ENCODE peak calls at places on chromosome 13, in nine cellular contexts. D is GF-D8, G is GM23248, N is AG09319, W is AG04450, E is GM12878, T is activated gamma-delta T cell treated with Interleukin-2 at 50 U/mL for 16 hours, A is tibial artery, P is cerebellar cortex. Y is an unnamed sample.
A peak's percentile ranks its signal among the peaks of the same experiment; 100 is the strongest.

GRCh38 chr13:71395053-71395452 is 472.0 kb downstream of the DACH1 start:
- DNase-seq in D (no peak), G (no peak), N (no peak), W (no peak), E (no peak), T (no peak), A (no peak), P (no peak), Y (no peak)

GRCh38 chr13:41644742-41645141 is 187.4 kb downstream of the RGCC start:
- DNase-seq in D (no peak), G (no peak), N (no peak), W (no peak), E (no peak), T (no peak), A (no peak), P (no peak), Y (no peak)

GRCh38 chr13:50085063-50085462 is 69.8 kb downstream of the KCNRG start:
- DNase-seq in D (no peak), G (peak; percentile 75), N (no peak), W (no peak), E (no peak), T (no peak), A (no peak), P (peak; percentile 71), Y (no peak)

GRCh38 chr13:79593611-79594275 is 112.8 kb downstream of the NDFIP2 start:
- DNase-seq in D (no peak), G (peak; percentile 82), N (no peak), W (no peak), E (no peak), T (no peak), A (no peak), P (no peak), Y (no peak)

GRCh38 chr13:30581582-30581981 is 36.1 kb upstream of the USPL1 start:
- DNase-seq in D (no peak), G (peak; percentile 43), N (no peak), W (no peak), E (no peak), T (no peak), A (no peak), P (peak; percentile 9), Y (no peak)

GRCh38 chr13:101487046-101487830 is 34.8 kb downstream of the ITGBL1 start:
- DNase-seq in D (no peak), G (no peak), N (no peak), W (no peak), E (no peak), T (no peak), A (no peak), P (no peak), Y (no peak)

GRCh38 chr13:20391597-20392452 is 133.8 kb downstream of the CRYL1 start:
- DNase-seq in D (no peak), G (no peak), N (no peak), W (no peak), E (no peak), T (no peak), A (no peak), P (no peak), Y (no peak)

GRCh38 chr13:101217086-101217485 is 199.2 kb downstream of the NALCN start:
- DNase-seq in D (no peak), G (no peak), N (no peak), W (no peak), E (no peak), T (no peak), A (no peak), P (no peak), Y (no peak)

GRCh38 chr13:30545320-30545719 is 72.4 kb upstream of the USPL1 start:
- DNase-seq in D (no peak), G (no peak), N (no peak), W (no peak), E (no peak), T (no peak), A (no peak), P (no peak), Y (no peak)

GRCh38 chr13:70814684-70815083 is 706.4 kb upstream of the KLHL1 start:
- DNase-seq in D (peak; percentile 26), G (no peak), N (no peak), W (no peak), E (no peak), T (no peak), A (no peak), P (no peak), Y (no peak)

GRCh38 chr13:36163809-36164308 is 32.7 kb upstream of the DCLK1 start:
- DNase-seq in D (no peak), G (peak; percentile 1), N (peak; percentile 54), W (peak; percentile 55), E (no peak), T (no peak), A (peak; percentile 84), P (no peak), Y (no peak)

GRCh38 chr13:29743229-29743786 is 107.1 kb downstream of the UBL3 start:
- DNase-seq in D (no peak), G (peak; percentile 77), N (peak; percentile 78), W (peak; percentile 43), E (no peak), T (no peak), A (peak; percentile 69), P (peak; percentile 20), Y (no peak)

GRCh38 chr13:35164324-35164932 is 222.4 kb downstream of the NBEA start:
- DNase-seq in D (peak; percentile 9), G (peak; percentile 61), N (no peak), W (no peak), E (peak; percentile 40), T (no peak), A (no peak), P (peak; percentile 75), Y (no peak)

GRCh38 chr13:27728271-27728670 is 64.0 kb upstream of the GSX1 start:
- DNase-seq in D (no peak), G (no peak), N (no peak), W (no peak), E (no peak), T (no peak), A (no peak), P (peak; percentile 22), Y (no peak)

GRCh38 chr13:100513987-100514670 is 74.5 kb downstream of the GGACT start:
- DNase-seq in D (no peak), G (no peak), N (no peak), W (no peak), E (no peak), T (no peak), A (no peak), P (peak; percentile 65), Y (no peak)

GRCh38 chr13:52405767-52406494 is at the start of gene THSD1:
- DNase-seq in D (no peak), G (peak; percentile 73), N (no peak), W (no peak), E (no peak), T (peak; percentile 11), A (peak; percentile 71), P (no peak), Y (no peak)

GRCh38 chr13:37651371-37651770 is 52.8 kb upstream of the POSTN start:
- DNase-seq in D (no peak), G (no peak), N (no peak), W (no peak), E (no peak), T (no peak), A (no peak), P (no peak), Y (no peak)

GRCh38 chr13:94711561-94712286 is 621 bp downstream of the SOX21 start:
- DNase-seq in D (no peak), G (peak; percentile 39), N (no peak), W (no peak), E (no peak), T (no peak), A (peak; percentile 63), P (no peak), Y (no peak)

Y was measured in effector CD8-positive, alpha-beta T cell.